ENCODE peak calls at places on chromosomes 4 and X, in seven cellular contexts. One of them, this sample, is unnamed.

GRCh38 chr4:186144180-186144579 is 39.7 kb downstream of the FAM149A start:
- DNase-seq in lower leg skin: no peak
- DNase-seq in occipital lobe: peak; percentile 32
- DNase-seq in dorsolateral prefrontal cortex: peak; percentile 48
- DNase-seq in skeletal muscle cell: no peak
- DNase-seq in RPMI8226: peak; percentile 42
- DNase-seq in MV-4-11: no peak
- DNase-seq in this sample: no peak

GRCh38 chr4:71187399-71188196 is 151.2 kb upstream of the SLC4A4 start:
- DNase-seq in occipital lobe: peak; percentile 10
- DNase-seq in MV-4-11: no peak
- DNase-seq in dorsolateral prefrontal cortex: peak; percentile 37
- DNase-seq in lower leg skin: no peak
- DNase-seq in skeletal muscle cell: no peak
- DNase-seq in RPMI8226: no peak
- DNase-seq in this sample: peak; percentile 15

GRCh38 chrX:155767101-155767878 is 113.9 kb upstream of the VAMP7 start:
- DNase-seq in RPMI8226: peak; percentile 28
- DNase-seq in lower leg skin: no peak
- DNase-seq in MV-4-11: peak; percentile 15
- DNase-seq in dorsolateral prefrontal cortex: peak; percentile 34
- DNase-seq in skeletal muscle cell: peak; percentile 49
- DNase-seq in occipital lobe: peak; percentile 25
- DNase-seq in this sample: peak; percentile 14

GRCh38 chr4:149549911-149550310 is 265.7 kb downstream of the IQCM start:
- DNase-seq in occipital lobe: no peak
- DNase-seq in MV-4-11: no peak
- DNase-seq in skeletal muscle cell: no peak
- DNase-seq in dorsolateral prefrontal cortex: no peak
- DNase-seq in lower leg skin: no peak
- DNase-seq in RPMI8226: no peak
- DNase-seq in this sample: no peak

GRCh38 chr4:52941450-52941849 is 79.3 kb downstream of the RASL11B start:
- DNase-seq in RPMI8226: no peak
- DNase-seq in dorsolateral prefrontal cortex: no peak
- DNase-seq in skeletal muscle cell: no peak
- DNase-seq in occipital lobe: no peak
- DNase-seq in lower leg skin: no peak
- DNase-seq in MV-4-11: no peak
- DNase-seq in this sample: no peak

GRCh38 chr4:138724530-138724929 is 291.1 kb upstream of the NOCT start:
- DNase-seq in dorsolateral prefrontal cortex: no peak
- DNase-seq in MV-4-11: no peak
- DNase-seq in skeletal muscle cell: no peak
- DNase-seq in occipital lobe: no peak
- DNase-seq in lower leg skin: no peak
- DNase-seq in RPMI8226: no peak
- DNase-seq in this sample: no peak

GRCh38 chr4:115366390-115366789 is 253.0 kb upstream of the NDST4 start:
- DNase-seq in lower leg skin: no peak
- DNase-seq in MV-4-11: no peak
- DNase-seq in dorsolateral prefrontal cortex: no peak
- DNase-seq in skeletal muscle cell: no peak
- DNase-seq in occipital lobe: no peak
- DNase-seq in RPMI8226: no peak
- DNase-seq in this sample: no peak

GRCh38 chrX:74270393-74270792 is 33.6 kb upstream of the ZCCHC13 start:
- DNase-seq in dorsolateral prefrontal cortex: no peak
- DNase-seq in skeletal muscle cell: no peak
- DNase-seq in MV-4-11: no peak
- DNase-seq in lower leg skin: no peak
- DNase-seq in occipital lobe: no peak
- DNase-seq in RPMI8226: no peak
- DNase-seq in this sample: no peak

GRCh38 chr4:132557660-132558059 is 591.4 kb upstream of the PCDH10 start:
- DNase-seq in skeletal muscle cell: no peak
- DNase-seq in MV-4-11: no peak
- DNase-seq in lower leg skin: no peak
- DNase-seq in occipital lobe: no peak
- DNase-seq in dorsolateral prefrontal cortex: no peak
- DNase-seq in RPMI8226: no peak
- DNase-seq in this sample: no peak

GRCh38 chr4:185304944-185305690 is 90.6 kb downstream of the LRP2BP start:
- DNase-seq in RPMI8226: peak; percentile 26
- DNase-seq in lower leg skin: no peak
- DNase-seq in dorsolateral prefrontal cortex: no peak
- DNase-seq in skeletal muscle cell: no peak
- DNase-seq in MV-4-11: no peak
- DNase-seq in occipital lobe: peak; percentile 6
- DNase-seq in this sample: no peak